ENCODE peak calls at places on chromosomes 11 and 22, in ten cellular contexts. K is midbrain, P is germinal center, D is NCI-H2171, X is HCT116, R is AG08395, Z is ovary, S is GM19239, M is AG10803, G is SK-MEL-5. H is an unnamed sample.

GRCh38 chr11:19679952-19680823 is 32.4 kb upstream of the NAV2 start:
- DNase-seq in K (peak), P (no peak), D (no peak), X (peak), R (peak), Z (peak), S (no peak), M (peak), G (peak), H (no peak)

GRCh38 chr11:76574406-76574805 is 96.1 kb downstream of the LRRC32 start:
- DNase-seq in K (no peak), P (no peak), D (no peak), X (no peak), R (peak), Z (no peak), S (no peak), M (peak), G (no peak), H (no peak)

GRCh38 chr11:106395716-106396349 is 318.4 kb downstream of the AASDHPPT start:
- DNase-seq in K (no peak), P (no peak), D (no peak), X (peak), R (no peak), Z (no peak), S (no peak), M (no peak), G (no peak), H (no peak)

GRCh38 chr11:16809901-16810668 is 71.6 kb downstream of the C11orf58 start:
- DNase-seq in K (peak), P (no peak), D (no peak), X (no peak), R (peak), Z (no peak), S (no peak), M (peak), G (no peak), H (peak)

GRCh38 chr11:108221401-108221800 is 1.0 kb downstream of the NPAT start:
- DNase-seq in K (no peak), P (no peak), D (no peak), X (no peak), R (peak), Z (no peak), S (no peak), M (peak), G (no peak), H (no peak)

GRCh38 chr11:132472411-132473205 is 1059.7 kb downstream of the OPCML start:
- DNase-seq in K (peak), P (no peak), D (no peak), X (no peak), R (peak), Z (no peak), S (no peak), M (peak), G (no peak), H (peak)

GRCh38 chr11:10866893-10867331 is 9.1 kb upstream of the ZBED5 start:
- DNase-seq in K (no peak), P (no peak), D (no peak), X (no peak), R (peak), Z (no peak), S (no peak), M (peak), G (peak), H (no peak)

GRCh38 chr11:47004595-47005033 is 68.1 kb downstream of the CSTPP1 start:
- DNase-seq in K (peak), P (peak), D (no peak), X (no peak), R (peak), Z (peak), S (no peak), M (peak), G (peak), H (peak)

GRCh38 chr11:14673824-14674432 is 30.3 kb downstream of the PDE3B start:
- DNase-seq in K (no peak), P (no peak), D (no peak), X (no peak), R (peak), Z (no peak), S (no peak), M (peak), G (no peak), H (no peak)

GRCh38 chr11:79439893-79440450 is 858 bp downstream of the TENM4 start:
- DNase-seq in K (peak), P (peak), D (no peak), X (no peak), R (no peak), Z (peak), S (no peak), M (no peak), G (no peak), H (no peak)

GRCh38 chr11:65569164-65569972 is 909 bp upstream of the ZNRD2 start:
- DNase-seq in K (no peak), P (no peak), D (no peak), X (no peak), R (peak), Z (no peak), S (no peak), M (peak), G (no peak), H (no peak)

GRCh38 chr22:38954414-38955043 is 2.9 kb upstream of the APOBEC3A start:
- DNase-seq in K (no peak), P (no peak), D (no peak), X (no peak), R (no peak), Z (no peak), S (no peak), M (no peak), G (no peak), H (no peak)

GRCh38 chr11:47449541-47449940 is 605 bp upstream of the RAPSN start:
- DNase-seq in K (no peak), P (no peak), D (no peak), X (no peak), R (no peak), Z (no peak), S (no peak), M (no peak), G (no peak), H (no peak)

GRCh38 chr11:47587733-47588326 is 1.4 kb downstream of the FAM180B start:
- DNase-seq in K (peak), P (no peak), D (no peak), X (no peak), R (no peak), Z (no peak), S (no peak), M (no peak), G (no peak), H (peak)

GRCh38 chr22:41327124-41327523 is 25.8 kb downstream of the ZC3H7B start:
- DNase-seq in K (peak), P (no peak), D (no peak), X (no peak), R (no peak), Z (no peak), S (no peak), M (no peak), G (no peak), H (peak)

GRCh38 chr22:25404556-25404922 is 159.9 kb upstream of the GRK3 start:
- DNase-seq in K (no peak), P (peak), D (peak), X (no peak), R (no peak), Z (no peak), S (no peak), M (no peak), G (no peak), H (no peak)

GRCh38 chr11:32184057-32185055 is 93.5 kb downstream of the RCN1 start:
- DNase-seq in K (no peak), P (no peak), D (no peak), X (no peak), R (no peak), Z (no peak), S (no peak), M (no peak), G (no peak), H (peak)

GRCh38 chr11:15897211-15897960 is 459.0 kb downstream of the SOX6 start:
- DNase-seq in K (no peak), P (no peak), D (no peak), X (no peak), R (no peak), Z (no peak), S (no peak), M (peak), G (no peak), H (no peak)

H was measured in G401.